ENCODE peak calls at places on chromosomes 12 and 14, in five cellular contexts. A, N, K, J and H are unnamed samples.

GRCh38 chr12:53265783-53266182 is 2.3 kb upstream of the ESPL1 start:
- DNase-seq in A (no peak), N (no peak), K (no peak), J (no peak), H (no peak)

GRCh38 chr12:62631531-62632520 is 165.2 kb downstream of the MON2 start:
- DNase-seq in A (no peak), N (peak), K (no peak), J (peak), H (no peak)

GRCh38 chr14:21093769-21094681 is 4.4 kb downstream of the ZNF219 start:
- DNase-seq in A (no peak), N (no peak), K (no peak), J (no peak), H (no peak)

GRCh38 chr12:59007620-59008019 is 87.3 kb upstream of the LRIG3 start:
- DNase-seq in A (no peak), N (no peak), K (no peak), J (no peak), H (no peak)

GRCh38 chr14:100644383-100644782 is 57.2 kb upstream of the BEGAIN start:
- DNase-seq in A (no peak), N (no peak), K (no peak), J (no peak), H (no peak)

GRCh38 chr14:74469548-74470518 is 23.3 kb downstream of the NPC2 start:
- DNase-seq in A (no peak), N (no peak), K (no peak), J (no peak), H (no peak)

GRCh38 chr12:93048646-93049045 is 119.6 kb upstream of the EEA1 start:
- DNase-seq in A (no peak), N (no peak), K (peak), J (no peak), H (no peak)

GRCh38 chr12:91361864-91362263 is 179.2 kb upstream of the DCN start:
- DNase-seq in A (no peak), N (peak), K (peak), J (peak), H (peak)

GRCh38 chr12:54980341-54980740 is 4.2 kb downstream of the TESPA1 start:
- DNase-seq in A (peak), N (no peak), K (no peak), J (no peak), H (no peak)

GRCh38 chr14:86363576-86363975 is 833.6 kb downstream of the FLRT2 start:
- DNase-seq in A (no peak), N (no peak), K (no peak), J (no peak), H (no peak)

GRCh38 chr14:38839743-38840375 is 263.2 kb downstream of the SEC23A start:
- DNase-seq in A (no peak), N (peak), K (no peak), J (no peak), H (peak)

GRCh38 chr12:111099186-111099585 is 178.8 kb upstream of the MYL2 start:
- DNase-seq in A (no peak), N (no peak), K (no peak), J (no peak), H (no peak)

GRCh38 chr14:50025776-50026175 is 90.6 kb downstream of the VCPKMT start:
- DNase-seq in A (no peak), N (no peak), K (peak), J (no peak), H (no peak)

GRCh38 chr14:21940887-21941855 is 267.6 kb upstream of the OR4E1 start:
- DNase-seq in A (no peak), N (peak), K (peak), J (peak), H (peak)